ENCODE peak calls at places on chromosomes 3 and 15, in six cellular contexts. X is epithelial cell of esophagus, U is GM13976, J is neural crest cell, Q is GM23338, I is lower leg skin. S is an unnamed sample.

GRCh38 chr3:128366652-128367051 is 100.0 kb downstream of the DNAJB8 start:
- DNase-seq in I (no peak), Q (no peak), U (no peak), J (no peak), X (no peak), S (no peak)

GRCh38 chr15:39785139-39785538 is 2.5 kb upstream of the FSIP1 start:
- DNase-seq in X (peak), U (no peak), I (no peak), J (no peak), Q (no peak), S (no peak)

GRCh38 chr3:120831066-120831465 is 76.9 kb upstream of the STXBP5L start:
- DNase-seq in U (no peak), I (no peak), X (no peak), Q (peak), J (no peak), S (no peak)

GRCh38 chr3:128572644-128573105 is 77.9 kb downstream of the RPN1 start:
- DNase-seq in I (no peak), Q (peak), J (no peak), U (peak), X (peak), S (no peak)

GRCh38 chr3:150583028-150583427 is 20.1 kb upstream of the SELENOT start:
- DNase-seq in I (no peak), J (no peak), Q (no peak), X (no peak), U (peak), S (no peak)

GRCh38 chr3:163809540-163809993 is 1268.7 kb downstream of the SI start:
- DNase-seq in J (no peak), U (peak), Q (peak), I (no peak), X (no peak), S (no peak)

GRCh38 chr15:55434989-55435825 is 26.9 kb downstream of the PIERCE2 start:
- DNase-seq in I (no peak), J (no peak), Q (peak), X (peak), U (peak), S (no peak)

GRCh38 chr3:87082806-87083440 is 92.0 kb upstream of the VGLL3 start:
- DNase-seq in X (peak), Q (peak), U (peak), J (peak), I (no peak), S (no peak)

GRCh38 chr3:23052230-23053019 is 150.7 kb upstream of the UBE2E2 start:
- DNase-seq in Q (peak), X (no peak), I (no peak), U (no peak), J (no peak), S (no peak)

GRCh38 chr15:85592148-85592547 is 202.6 kb downstream of the KLHL25 start:
- DNase-seq in U (no peak), X (peak), Q (peak), I (no peak), J (no peak), S (no peak)

GRCh38 chr15:85044251-85044853 is 62.7 kb downstream of the PDE8A start:
- DNase-seq in U (peak), J (peak), I (no peak), X (peak), Q (peak), S (no peak)

DNA sequence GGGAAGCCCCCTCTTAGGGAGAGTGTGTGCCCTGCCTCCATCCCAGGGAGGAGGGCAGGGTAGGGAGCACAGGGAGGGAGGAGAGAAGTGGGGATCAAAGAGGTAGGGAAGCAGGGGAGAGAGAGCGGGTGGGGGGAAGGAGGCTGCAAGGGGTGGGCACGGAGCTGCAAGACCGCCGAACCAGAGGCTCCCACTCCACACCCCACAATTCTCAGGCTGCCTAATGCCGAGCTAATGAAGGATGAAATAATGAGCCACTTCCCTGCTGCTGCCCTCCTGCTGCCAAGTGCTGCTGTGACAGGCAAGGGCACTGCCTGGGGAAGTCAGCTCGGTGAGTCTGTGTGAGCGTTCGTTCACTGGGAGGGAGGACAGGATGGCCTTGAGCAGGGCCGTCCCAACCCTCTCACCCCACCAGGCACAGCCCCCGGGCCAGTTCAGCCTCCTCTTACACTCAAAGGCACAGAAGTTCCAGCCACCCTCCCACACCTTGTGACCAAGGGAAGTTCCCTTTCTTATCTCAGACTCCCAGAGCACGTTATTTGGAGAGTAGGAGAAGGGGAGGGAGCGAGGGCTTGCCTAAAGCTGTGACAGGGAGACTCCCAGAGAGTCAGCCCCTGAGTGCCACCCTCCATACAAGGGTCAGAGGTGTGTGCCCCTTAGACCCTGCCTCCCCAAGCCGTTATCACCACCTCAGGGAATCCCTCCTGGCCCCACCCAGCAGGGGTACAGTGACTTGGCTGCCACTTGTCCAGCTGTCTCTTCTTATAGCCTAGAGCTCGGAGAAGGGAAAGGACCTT is 12.4 kb downstream of the GLYCTK start:
- DNase-seq in Q (peak), J (peak), X (peak), I (no peak), U (peak), S (no peak)
- TF ChIP-seq CTCF in Q (no peak), J (peak), X (peak), I (no peak), U (no peak), S (no peak)

DNA sequence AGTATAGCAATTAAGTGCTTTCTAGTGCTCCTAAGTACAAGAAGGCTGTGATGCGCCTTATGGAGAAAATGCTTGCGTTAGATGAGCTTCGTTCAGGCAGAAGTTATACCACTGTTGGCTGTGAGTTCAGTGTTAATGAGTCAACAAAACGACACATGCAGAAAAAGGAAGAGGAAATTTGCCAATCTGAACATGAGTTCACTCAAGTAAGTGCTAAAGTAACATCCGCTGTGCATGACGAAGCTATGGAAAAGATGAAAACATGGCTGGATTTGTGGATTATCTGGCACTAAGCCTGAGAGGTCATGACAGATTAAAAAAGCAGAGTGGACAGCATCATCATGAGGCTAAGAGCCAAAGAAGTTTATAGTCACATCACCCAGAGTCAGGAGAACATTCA is 36.9 kb downstream of the SH3BP5 start:
- DNase-seq in Q (no peak), I (no peak), J (no peak), U (no peak), X (peak), S (no peak)
- TF ChIP-seq CTCF in Q (no peak), I (no peak), J (no peak), U (no peak), X (no peak), S (no peak)

GRCh38 chr3:161274691-161275298 is 53.7 kb downstream of the NMD3 start:
- DNase-seq in X (peak), Q (peak), J (peak), U (peak), I (no peak), S (no peak)
- TF ChIP-seq CTCF in X (peak), Q (peak), J (peak), U (peak), I (no peak), S (no peak)

GRCh38 chr15:79431636-79432344 is at the start of gene MINAR1:
- DNase-seq in J (peak), I (no peak), X (peak), U (peak), Q (peak), S (no peak)
- TF ChIP-seq CTCF in J (peak), I (no peak), X (no peak), U (no peak), Q (peak), S (no peak)

GRCh38 chr3:112642912-112643506 is 2.1 kb upstream of the CCDC80 start:
- DNase-seq in U (peak), Q (peak), I (peak), J (peak), X (peak), S (peak)
- TF ChIP-seq CTCF in U (peak), Q (peak), I (no peak), J (peak), X (peak), S (peak)

DNA sequence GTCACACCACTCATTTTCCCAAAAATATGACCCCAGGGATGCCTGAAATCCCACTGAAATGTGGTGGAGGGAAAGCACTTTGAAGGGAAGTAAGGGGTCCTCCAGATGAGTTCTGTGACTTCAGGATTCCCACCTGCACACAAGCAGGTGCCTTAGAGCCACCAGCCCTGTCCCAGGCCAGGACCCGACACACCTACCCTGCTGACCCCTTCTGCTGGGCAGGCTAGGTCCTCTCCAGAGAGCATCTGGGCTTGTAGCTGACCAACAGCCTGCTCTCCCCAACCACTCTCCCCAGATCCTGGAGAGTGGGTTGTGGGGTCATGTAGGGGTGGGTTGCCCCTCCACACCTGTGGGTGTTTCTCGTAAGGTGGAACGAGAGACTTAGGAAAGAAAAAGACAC is 14.9 kb upstream of the CILP start:
- DNase-seq in I (no peak), J (no peak), Q (no peak), X (no peak), U (no peak), S (no peak)
- TF ChIP-seq CTCF in I (no peak), J (no peak), Q (no peak), X (no peak), U (no peak), S (no peak)

GRCh38 chr3:159763466-159764210 is 225.0 kb upstream of the IL12A start:
- DNase-seq in X (peak), Q (peak), J (peak), I (peak), U (peak), S (peak)
- TF ChIP-seq CTCF in X (no peak), Q (no peak), J (peak), I (no peak), U (no peak), S (no peak)

GRCh38 chr3:111904376-111905241 is 45.5 kb downstream of the PHLDB2 start:
- DNase-seq in U (no peak), X (peak), I (no peak), Q (no peak), J (no peak), S (no peak)
- TF ChIP-seq CTCF in U (no peak), X (peak), I (no peak), Q (no peak), J (no peak), S (no peak)

DNA sequence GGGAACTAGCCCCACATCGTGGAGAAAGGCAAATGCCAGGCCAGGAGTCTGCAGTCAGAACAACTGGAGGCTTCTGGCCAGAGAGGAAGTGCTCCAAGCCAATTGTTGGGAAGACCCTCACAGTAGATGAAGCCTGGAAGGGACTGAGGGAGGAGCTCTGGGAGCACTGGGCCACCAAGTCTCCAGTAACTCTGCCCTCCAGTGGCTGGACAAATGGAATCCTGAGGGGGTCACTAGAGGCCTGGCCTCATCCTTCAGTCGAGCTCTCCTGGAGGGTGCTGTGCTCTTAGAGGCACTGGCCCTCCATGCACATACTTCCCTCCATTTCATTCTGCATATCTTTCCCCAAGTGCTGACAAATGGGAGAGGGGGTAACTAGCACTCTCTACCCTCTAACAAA is 103.0 kb downstream of the MYLK start:
- DNase-seq in I (no peak), Q (peak), J (no peak), X (no peak), U (no peak), S (no peak)
- TF ChIP-seq CTCF in I (no peak), Q (peak), J (no peak), X (no peak), U (no peak), S (no peak)

DNA sequence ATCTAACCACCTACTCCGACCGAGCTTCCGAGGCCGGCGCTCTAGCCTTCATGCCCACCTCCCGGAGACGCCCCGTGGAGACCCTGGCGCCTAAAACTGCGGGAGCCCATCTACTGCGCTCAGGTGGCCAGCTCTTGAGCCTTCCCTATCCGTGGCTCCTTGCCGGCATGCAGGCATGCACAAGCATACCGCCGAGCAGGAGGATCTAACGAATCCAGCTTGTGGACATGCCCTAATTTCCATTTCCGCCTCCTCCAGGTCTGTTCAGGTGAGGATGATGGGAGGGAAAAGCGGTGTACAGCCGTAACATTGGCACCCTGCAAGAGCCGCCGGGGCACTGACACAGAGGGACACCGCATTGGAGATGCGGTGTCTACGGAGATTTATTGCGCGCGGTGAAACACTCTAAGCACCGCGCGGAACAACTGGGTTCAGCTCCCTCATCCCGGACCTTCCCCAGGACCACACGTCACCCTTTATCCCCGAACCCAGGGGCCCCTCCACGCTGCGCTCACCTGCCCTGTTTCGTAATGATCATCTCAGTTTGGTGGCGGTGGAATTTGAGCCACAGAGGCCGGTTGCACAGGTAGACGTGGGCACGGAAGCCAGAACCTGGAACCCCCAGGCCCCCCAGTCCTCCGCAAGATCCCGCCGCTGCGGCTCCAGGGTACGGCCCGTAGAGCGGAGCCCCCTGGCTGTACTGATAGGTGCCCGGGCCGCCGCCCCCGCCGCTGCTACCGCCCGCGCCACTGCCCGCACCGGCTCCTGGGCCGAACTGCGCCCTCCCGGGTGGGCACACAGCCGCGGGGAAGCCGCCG is 1.0 kb downstream of the EOMES start:
- DNase-seq in J (no peak), X (peak), Q (peak), I (no peak), U (no peak), S (no peak)
- TF ChIP-seq CTCF in J (no peak), X (no peak), Q (no peak), I (no peak), U (peak), S (no peak)